ENCODE peak calls at places on chromosomes 5 and 9, in nine cellular contexts. P, W, X, D, U, Q, I, L and G are unnamed samples.

GRCh38 chr5:91146905-91147600 is 236.1 kb downstream of the ARRDC3 start:
- DNase-seq in P (no peak), W (no peak), X (no peak), D (no peak), U (no peak), Q (no peak), I (no peak), L (no peak), G (peak)

GRCh38 chr5:146947181-146947941 is 68.8 kb upstream of the PPP2R2B start:
- DNase-seq in P (no peak), W (no peak), X (no peak), D (peak), U (no peak), Q (peak), I (no peak), L (no peak), G (no peak)

GRCh38 chr9:37542895-37543294 is 33.3 kb downstream of the FBXO10 start:
- DNase-seq in P (no peak), W (no peak), X (no peak), D (no peak), U (no peak), Q (no peak), I (no peak), L (no peak), G (no peak)

GRCh38 chr5:13625616-13626198 is 318.8 kb downstream of the DNAH5 start:
- DNase-seq in P (no peak), W (no peak), X (no peak), D (peak), U (no peak), Q (no peak), I (no peak), L (no peak), G (no peak)

GRCh38 chr5:91328743-91329142 is 54.4 kb downstream of the ARRDC3 start:
- DNase-seq in P (no peak), W (no peak), X (no peak), D (no peak), U (no peak), Q (no peak), I (no peak), L (no peak), G (no peak)

GRCh38 chr5:174514983-174515394 is 209.4 kb upstream of the MSX2 start:
- DNase-seq in P (no peak), W (no peak), X (no peak), D (no peak), U (no peak), Q (no peak), I (no peak), L (no peak), G (no peak)

GRCh38 chr5:9850456-9850855 is 220.3 kb upstream of the TAS2R1 start:
- DNase-seq in P (no peak), W (no peak), X (no peak), D (no peak), U (no peak), Q (no peak), I (no peak), L (no peak), G (no peak)

GRCh38 chr5:176653401-176653800 is 6.1 kb downstream of the TSPAN17 start:
- DNase-seq in P (no peak), W (peak), X (no peak), D (no peak), U (no peak), Q (no peak), I (no peak), L (peak), G (no peak)

GRCh38 chr9:124122813-124123462 is 111.4 kb downstream of the LHX2 start:
- DNase-seq in P (no peak), W (no peak), X (no peak), D (peak), U (no peak), Q (no peak), I (no peak), L (no peak), G (no peak)

GRCh38 chr5:34524123-34524522 is 132.0 kb upstream of the RAI14 start:
- DNase-seq in P (no peak), W (no peak), X (no peak), D (peak), U (no peak), Q (no peak), I (peak), L (no peak), G (no peak)

GRCh38 chr5:151151793-151152192 is 5.8 kb downstream of the ANXA6 start:
- DNase-seq in P (no peak), W (no peak), X (no peak), D (peak), U (no peak), Q (no peak), I (no peak), L (no peak), G (no peak)

GRCh38 chr9:79255681-79256080 is 316.1 kb upstream of the TLE4 start:
- DNase-seq in P (no peak), W (no peak), X (no peak), D (no peak), U (no peak), Q (no peak), I (no peak), L (no peak), G (no peak)

GRCh38 chr9:79257671-79258410 is 313.9 kb upstream of the TLE4 start:
- DNase-seq in P (no peak), W (no peak), X (no peak), D (no peak), U (no peak), Q (no peak), I (no peak), L (no peak), G (no peak)

GRCh38 chr9:79257215-79257614 is 314.6 kb upstream of the TLE4 start:
- DNase-seq in P (no peak), W (no peak), X (no peak), D (no peak), U (no peak), Q (peak), I (no peak), L (no peak), G (no peak)

GRCh38 chr9:79256691-79257213 is 315.0 kb upstream of the TLE4 start:
- DNase-seq in P (no peak), W (no peak), X (no peak), D (peak), U (no peak), Q (no peak), I (no peak), L (no peak), G (peak)

GRCh38 chr9:79254900-79255651 is 316.7 kb upstream of the TLE4 start:
- DNase-seq in P (no peak), W (no peak), X (no peak), D (no peak), U (no peak), Q (no peak), I (no peak), L (no peak), G (no peak)
- TF ChIP-seq CTCF in P (no peak), W (no peak), X (no peak), D (peak), U (no peak), Q (no peak), I (peak), L (no peak), G (no peak)

DNA sequence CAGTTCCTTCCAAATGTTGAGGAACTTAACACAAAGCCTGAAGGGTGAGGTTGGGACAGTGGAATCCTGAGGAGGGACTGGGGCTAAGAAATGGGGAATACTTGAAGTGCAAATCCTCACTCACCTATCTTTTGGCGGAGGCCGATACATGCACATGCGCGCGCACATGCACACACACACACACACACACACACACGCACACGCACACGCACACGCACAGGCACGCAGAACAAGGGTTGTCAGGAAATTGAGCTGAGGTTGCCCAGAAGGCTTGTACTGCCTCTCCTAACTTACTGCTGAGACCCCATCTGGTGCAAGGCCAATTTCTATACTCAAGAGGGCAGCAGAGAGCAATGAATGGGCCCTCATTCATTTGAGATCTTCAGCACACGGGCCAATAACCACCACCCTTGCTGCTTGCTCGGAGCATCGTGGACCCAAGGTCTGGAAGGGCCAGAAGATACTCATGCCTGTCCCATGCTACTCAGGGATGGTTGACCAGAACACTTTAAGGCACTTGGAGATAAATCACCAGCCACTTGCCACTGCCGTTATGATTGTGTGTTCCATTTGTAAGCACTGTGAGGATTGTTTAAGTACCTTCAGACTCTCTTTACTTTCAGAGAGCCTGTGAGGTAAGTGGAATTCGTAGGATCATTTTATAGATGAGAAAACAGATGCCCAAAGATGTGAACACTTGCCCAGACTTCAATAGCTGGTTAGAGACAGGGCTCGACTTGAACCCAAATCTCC is 21.5 kb downstream of the BTF3 start:
- DNase-seq in P (no peak), W (peak), X (peak), D (peak), U (peak), Q (peak), I (peak), L (peak), G (peak)
- TF ChIP-seq CTCF in P (peak), W (peak), X (peak), D (peak), U (peak), Q (peak), I (peak), L (peak), G (peak)

GRCh38 chr5:159216454-159216853 is 7.1 kb upstream of the RNF145 start:
- DNase-seq in P (no peak), W (no peak), X (no peak), D (no peak), U (no peak), Q (no peak), I (no peak), L (no peak), G (no peak)
- TF ChIP-seq CTCF in P (no peak), W (no peak), X (no peak), D (no peak), U (no peak), Q (no peak), I (no peak), L (no peak), G (no peak)

GRCh38 chr5:6115866-6116265 is 262.5 kb downstream of the MED10 start:
- DNase-seq in P (no peak), W (no peak), X (no peak), D (no peak), U (no peak), Q (no peak), I (no peak), L (no peak), G (no peak)
- TF ChIP-seq CTCF in P (no peak), W (no peak), X (no peak), D (no peak), U (no peak), Q (no peak), I (no peak), L (no peak), G (no peak)

GRCh38 chr9:71901695-71902094 is 9.3 kb downstream of the ABHD17B start:
- DNase-seq in P (no peak), W (no peak), X (no peak), D (no peak), U (no peak), Q (no peak), I (no peak), L (no peak), G (no peak)
- TF ChIP-seq CTCF in P (no peak), W (no peak), X (no peak), D (no peak), U (no peak), Q (no peak), I (no peak), L (no peak), G (no peak)